ENCODE peak calls at places on chromosomes 12 and 14, in five cellular contexts. R is cardiac fibroblast, Z is upper lobe of left lung, Q is OCI-LY7, H is A549. N is an unnamed sample.

GRCh38 chr12:23006413-23006812 is 381.4 kb downstream of the ETNK1 start:
- DNase-seq in Q (no peak), H (no peak), Z (no peak), R (no peak), N (no peak)

GRCh38 chr14:80055912-80056801 is 155.1 kb downstream of the DIO2 start:
- DNase-seq in Z (no peak), R (peak), H (peak), Q (peak), N (peak)

GRCh38 chr12:121441555-121441954 is 41.6 kb downstream of the RNF34 start:
- DNase-seq in H (peak), R (no peak), Q (no peak), Z (no peak), N (no peak)

GRCh38 chr12:48105321-48105866 is 485 bp downstream of the SENP1 start:
- DNase-seq in R (no peak), Q (peak), H (no peak), Z (no peak), N (peak)

GRCh38 chr14:52325126-52325525 is 11.0 kb downstream of the PTGER2 start:
- DNase-seq in Q (peak), Z (no peak), R (no peak), H (no peak), N (no peak)

GRCh38 chr14:70317091-70317968 is 42.2 kb downstream of the COX16 start:
- DNase-seq in Q (no peak), H (no peak), R (no peak), Z (no peak), N (no peak)

GRCh38 chr14:20262642-20263128 is 23.6 kb downstream of the OR11H4 start:
- DNase-seq in R (peak), Z (no peak), Q (no peak), H (peak), N (peak)

GRCh38 chr14:65879218-65880009 is 466.9 kb downstream of the FUT8 start:
- DNase-seq in Q (no peak), R (peak), Z (no peak), H (peak), N (peak)

GRCh38 chr14:52175982-52176502 is 91.5 kb upstream of the PTGDR start:
- DNase-seq in Q (peak), R (no peak), H (no peak), Z (no peak), N (no peak)

GRCh38 chr12:30753761-30754382 is 879 bp downstream of the CAPRIN2 start:
- DNase-seq in H (peak), Q (peak), R (peak), Z (no peak), N (peak)

GRCh38 chr14:91980157-91980556 is 32.7 kb upstream of the FBLN5 start:
- DNase-seq in R (peak), Z (no peak), Q (no peak), H (peak), N (peak)

GRCh38 chr12:114476159-114476558 is 70.2 kb upstream of the TBX5 start:
- DNase-seq in Z (no peak), H (peak), R (peak), Q (no peak), N (peak)

GRCh38 chr14:74141703-74142102 is 56.9 kb downstream of the LIN52 start:
- DNase-seq in R (peak), Z (no peak), Q (no peak), H (no peak), N (peak)

GRCh38 chr14:61620130-61620946 is 75.0 kb upstream of the HIF1A start:
- DNase-seq in Z (no peak), H (no peak), Q (no peak), R (peak), N (peak)

GRCh38 chr12:43764528-43764927 is 5.8 kb downstream of the IRAK4 start:
- DNase-seq in Z (no peak), H (no peak), Q (no peak), R (no peak), N (no peak)

GRCh38 chr12:110352401-110352800 is 51.1 kb downstream of the ANAPC7 start:
- DNase-seq in Q (no peak), H (no peak), R (no peak), Z (no peak), N (no peak)

GRCh38 chr12:125902991-125903390 is 837.8 kb downstream of the AACS start:
- DNase-seq in Z (no peak), Q (no peak), R (no peak), H (no peak), N (no peak)

GRCh38 chr12:76706099-76706498 is 57.8 kb upstream of the ZDHHC17 start:
- DNase-seq in Q (peak), H (no peak), R (peak), Z (no peak), N (peak)

GRCh38 chr12:76704693-76705092 is 59.2 kb upstream of the ZDHHC17 start:
- DNase-seq in R (no peak), Z (no peak), H (peak), Q (no peak), N (no peak)

GRCh38 chr12:76706761-76707160 is 57.2 kb upstream of the ZDHHC17 start:
- DNase-seq in Z (no peak), Q (no peak), H (no peak), R (no peak), N (no peak)

GRCh38 chr12:76711241-76711640 is 52.7 kb upstream of the ZDHHC17 start:
- DNase-seq in Z (no peak), Q (no peak), R (no peak), H (no peak), N (no peak)

GRCh38 chr12:76708291-76708690 is 55.6 kb upstream of the ZDHHC17 start:
- DNase-seq in Z (no peak), R (no peak), Q (no peak), H (no peak), N (no peak)
- H3K4me3 ChIP-seq in Z (no peak), R (no peak), Q (no peak), H (no peak), N (no peak)

GRCh38 chr14:72961579-72962335 is 35.5 kb downstream of the DCAF4 start:
- DNase-seq in Q (no peak), H (peak), R (no peak), Z (no peak), N (no peak)
- TF ChIP-seq CTCF in Q (no peak), H (no peak), R (no peak), Z (no peak), N (no peak)

DNA sequence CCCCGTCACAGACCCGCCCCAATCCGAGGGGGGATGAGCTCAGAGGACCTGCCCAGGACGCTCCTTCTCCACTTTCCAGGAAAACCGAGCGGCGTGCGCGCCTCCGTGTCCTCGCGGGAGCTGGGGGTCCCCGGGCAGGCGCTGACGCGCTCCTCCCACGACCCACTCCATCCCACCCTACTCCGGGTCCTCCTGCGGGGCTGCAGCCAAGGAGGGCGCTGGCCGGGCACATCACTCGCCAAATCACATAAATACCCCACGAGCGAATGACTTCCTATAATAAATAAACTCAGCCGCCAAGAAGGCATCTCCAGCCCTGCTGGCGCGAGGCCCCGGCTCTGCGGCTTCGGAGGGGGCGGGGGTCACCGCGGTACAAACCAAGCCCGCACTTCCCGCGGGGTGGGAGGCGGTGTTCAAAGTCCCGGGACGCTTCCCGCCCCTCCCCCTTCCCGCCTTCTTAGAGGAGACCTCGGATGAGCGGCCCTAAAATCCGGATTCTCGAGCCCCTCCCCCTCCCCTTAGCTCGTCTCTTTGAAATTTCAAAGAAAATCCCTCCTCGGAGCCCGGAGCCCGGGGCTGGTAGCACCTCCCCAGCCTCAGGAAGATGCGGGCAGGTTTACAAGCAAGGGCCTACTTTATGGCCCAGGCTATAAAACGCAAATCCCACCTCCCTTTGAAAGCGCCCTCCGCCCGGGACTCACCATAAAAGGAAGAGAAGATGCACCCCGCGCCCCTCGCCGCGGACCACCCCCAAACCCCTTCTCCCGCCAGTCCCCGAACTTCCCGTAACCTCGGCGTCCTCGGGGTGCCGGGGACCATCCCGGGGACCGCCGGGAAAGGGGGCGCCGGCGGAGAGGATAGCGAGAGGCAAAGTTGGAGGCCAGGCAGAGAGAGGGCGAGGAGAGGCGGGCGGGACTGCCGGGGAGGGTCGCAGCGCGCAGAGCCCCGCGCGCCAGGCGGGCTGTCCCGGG is 718 bp upstream of the FZD10 start:
- DNase-seq in Z (peak), Q (no peak), R (no peak), H (no peak), N (no peak)
- H3K4me3 ChIP-seq in Z (peak), Q (no peak), R (no peak), H (no peak), N (no peak)

DNA sequence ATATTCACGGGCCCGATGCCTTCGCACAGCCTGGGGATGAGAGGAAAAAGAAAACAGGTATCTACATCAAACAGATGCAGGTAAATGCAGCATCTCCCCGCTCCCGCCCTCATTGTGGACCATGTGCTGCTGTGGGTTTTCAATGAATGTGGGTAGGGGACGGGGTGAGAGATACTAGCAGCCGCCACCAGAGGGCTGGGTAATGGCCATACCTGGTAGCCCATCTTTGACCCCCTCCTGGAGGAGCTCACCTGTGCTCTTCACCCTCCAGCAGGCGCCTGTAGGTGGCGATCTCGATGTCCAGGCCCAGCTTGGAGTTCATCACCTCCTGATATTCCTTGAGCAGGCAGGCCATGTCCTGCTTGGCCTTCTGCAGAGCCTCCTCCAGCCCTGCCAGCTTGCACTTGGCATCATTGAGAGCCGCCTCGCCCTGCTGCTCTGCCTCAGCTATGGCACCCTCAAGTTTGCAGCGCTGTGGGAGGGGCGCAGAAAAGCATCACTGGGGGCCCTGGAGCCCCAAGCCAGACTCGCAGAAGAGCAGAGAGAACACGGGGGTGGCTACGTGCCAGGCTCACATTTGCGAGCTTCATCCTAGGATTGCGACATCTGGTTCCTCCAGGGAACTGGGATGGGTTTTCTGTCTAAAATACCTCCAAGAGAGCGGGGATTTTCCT is 10.2 kb downstream of the KRT82 start:
- DNase-seq in Z (peak), Q (peak), H (peak), R (peak), N (peak)
- TF ChIP-seq CTCF in Z (peak), Q (peak), H (peak), R (peak), N (peak)

DNA sequence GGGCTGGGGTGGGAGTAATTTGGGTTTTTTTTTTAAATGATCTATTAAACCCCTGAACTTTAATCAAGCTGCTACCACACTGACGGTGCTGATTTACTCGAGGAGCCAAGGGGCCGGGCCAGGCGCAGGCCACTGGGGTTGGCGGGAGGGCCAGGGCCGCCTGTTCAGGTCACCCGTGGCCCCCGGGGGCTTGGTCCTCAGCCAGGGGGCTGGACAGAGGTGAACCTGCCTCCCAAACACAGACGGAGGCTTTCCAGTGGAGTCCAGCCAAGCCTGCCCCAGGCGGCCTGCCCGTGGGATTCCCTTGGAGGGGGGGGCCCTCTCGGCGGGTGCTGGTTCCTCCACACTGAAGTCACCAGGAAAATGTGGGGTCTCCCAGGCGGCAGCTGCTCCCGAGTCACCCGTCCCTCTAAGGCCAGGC is 167.0 kb upstream of the GSC start:
- DNase-seq in R (peak), Z (peak), H (no peak), Q (no peak), N (no peak)
- H3K4me3 ChIP-seq in R (no peak), Z (no peak), H (no peak), Q (no peak), N (no peak)

N was measured in fibroblast of pulmonary artery.